ENCODE peak calls at places on chromosomes 1 and 21, in eight cellular contexts. K is IMR-90, W is astrocyte of the spinal cord, S is thyroid gland, C is heart left ventricle, B is left ventricle myocardium inferior, D is AG04450, Z is ovary. J is an unnamed sample.
A peak's percentile ranks its signal among the peaks of the same experiment; 100 is the strongest.

GRCh38 chr1:32818804-32819541 is 1.5 kb downstream of the S100PBP start:
- DNase-seq in K (no peak), W (no peak), S (no peak), C (no peak), B (no peak), D (no peak), Z (no peak), J (no peak)

GRCh38 chr1:230163205-230163604 is 96.2 kb downstream of the GALNT2 start:
- DNase-seq in K (peak; percentile 87), W (peak; percentile 73), S (no peak), C (peak; percentile 39), B (no peak), D (no peak), Z (peak; percentile 25), J (peak; percentile 71)

GRCh38 chr1:115230281-115230680 is 107.8 kb downstream of the NGF start:
- DNase-seq in K (no peak), W (no peak), S (no peak), C (no peak), B (no peak), D (no peak), Z (no peak), J (no peak)

GRCh38 chr1:90716552-90717355 is at the start of gene BARHL2:
- DNase-seq in K (no peak), W (no peak), S (no peak), C (no peak), B (no peak), D (no peak), Z (no peak), J (no peak)

GRCh38 chr1:20322825-20323612 is 32.3 kb downstream of the VWA5B1 start:
- DNase-seq in K (peak; percentile 82), W (peak; percentile 48), S (no peak), C (no peak), B (no peak), D (no peak), Z (no peak), J (peak; percentile 70)

GRCh38 chr1:93907718-93908117 is 1.5 kb downstream of the GCLM start:
- DNase-seq in K (peak; percentile 54), W (peak; percentile 66), S (peak; percentile 94), C (peak; percentile 13), B (peak; percentile 24), D (peak; percentile 16), Z (peak; percentile 29), J (peak; percentile 74)

GRCh38 chr1:111141803-111142202 is 1.8 kb downstream of the CEPT1 start:
- DNase-seq in K (no peak), W (no peak), S (no peak), C (no peak), B (no peak), D (no peak), Z (no peak), J (no peak)

GRCh38 chr21:34996304-34997081 is 52.6 kb downstream of the RUNX1 start:
- DNase-seq in K (peak; percentile 41), W (no peak), S (no peak), C (no peak), B (no peak), D (no peak), Z (no peak), J (peak; percentile 76)

GRCh38 chr1:10561497-10561896 is 86.7 kb downstream of the PEX14 start:
- DNase-seq in K (peak; percentile 61), W (peak; percentile 36), S (no peak), C (no peak), B (no peak), D (no peak), Z (no peak), J (peak; percentile 70)

DNA sequence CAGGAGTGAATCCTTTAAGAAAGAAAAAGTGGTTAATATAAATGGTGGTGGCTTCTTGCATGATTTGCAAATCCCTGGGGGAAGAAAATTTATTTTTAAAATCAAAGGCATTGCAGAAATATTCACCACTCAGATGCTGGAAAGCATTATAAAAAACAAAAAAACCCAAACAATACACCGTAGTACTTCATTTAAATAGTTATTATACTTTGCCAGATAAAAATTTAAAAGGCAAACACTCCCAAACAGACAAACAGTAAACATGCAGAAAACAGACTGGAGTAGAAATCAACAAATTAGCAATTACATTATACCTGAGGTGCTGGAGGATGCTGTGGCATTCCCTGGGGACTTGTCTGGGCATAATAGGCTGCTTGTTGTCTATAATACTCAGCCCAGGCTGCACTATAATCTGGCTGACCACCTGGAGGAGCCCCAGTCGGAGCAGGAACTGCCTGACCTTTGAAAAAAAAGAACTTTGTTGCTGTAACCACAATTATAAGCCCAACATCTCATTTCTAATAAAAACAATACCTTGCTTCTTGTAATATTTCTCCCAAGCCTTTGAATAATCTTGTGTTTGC is 29.9 kb downstream of the FUBP1 start:
- DNase-seq in K (peak; percentile 42), W (peak; percentile 44), S (peak; percentile 29), C (peak; percentile 33), B (no peak), D (no peak), Z (no peak), J (peak; percentile 71)
- TF ChIP-seq CTCF in K (peak; percentile 28), W (peak; percentile 46), S (peak; percentile 23), C (peak; percentile 36), B (peak; percentile 44), D (peak; percentile 47), Z (no peak), J (peak; percentile 57)

GRCh38 chr1:26530540-26530897 is 958 bp downstream of the RPS6KA1 start:
- DNase-seq in K (no peak), W (no peak), S (peak; percentile 13), C (no peak), B (no peak), D (no peak), Z (no peak), J (no peak)

GRCh38 chr1:26531651-26532131 is 2.1 kb downstream of the RPS6KA1 start:
- DNase-seq in K (no peak), W (no peak), S (peak; percentile 79), C (no peak), B (no peak), D (no peak), Z (no peak), J (no peak)

GRCh38 chr1:26529405-26529654 is 231 bp upstream of the RPS6KA1 start:
- DNase-seq in K (no peak), W (no peak), S (no peak), C (no peak), B (no peak), D (no peak), Z (no peak), J (no peak)

GRCh38 chr1:26529655-26530539 is at the start of gene RPS6KA1:
- DNase-seq in K (peak; percentile 11), W (peak; percentile 9), S (peak; percentile 74), C (peak; percentile 51), B (peak; percentile 68), D (no peak), Z (peak; percentile 47), J (peak; percentile 19)

DNA sequence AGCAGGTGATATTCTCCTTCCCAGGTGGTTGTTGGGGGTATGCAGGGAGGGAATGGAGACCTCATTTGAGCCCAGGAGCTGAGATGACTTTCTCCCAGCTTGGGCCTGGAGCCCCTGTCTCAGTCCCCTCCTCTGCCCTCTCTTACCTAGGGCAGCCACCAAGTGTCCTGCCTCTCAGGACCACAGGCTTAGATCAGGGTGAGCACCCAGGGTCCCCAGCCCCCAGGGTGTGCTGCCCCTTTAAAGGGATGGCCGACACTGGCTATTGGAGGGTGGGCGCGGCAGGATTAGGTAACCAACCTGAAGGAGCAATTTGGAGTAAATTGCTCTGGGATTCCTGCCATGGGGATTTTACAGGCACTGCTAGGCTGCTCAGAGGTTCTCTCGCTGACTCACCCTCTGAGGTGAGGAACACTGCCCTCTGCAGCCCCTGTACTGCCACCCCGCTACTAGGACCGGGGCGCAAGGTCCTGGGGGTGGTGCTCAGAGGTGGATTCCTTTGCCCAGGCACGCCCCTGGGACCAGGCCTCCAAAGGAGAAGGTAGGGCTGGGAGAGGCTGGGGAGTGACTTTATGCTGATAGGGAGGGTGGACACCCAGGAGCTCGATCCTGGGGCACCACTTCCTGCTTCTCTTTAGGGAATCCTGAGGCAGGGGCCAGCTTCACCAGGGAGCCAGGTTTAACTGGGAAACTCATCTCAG is 1.5 kb downstream of the RPS6KA1 start:
- DNase-seq in K (peak; percentile 48), W (peak; percentile 50), S (peak; percentile 92), C (no peak), B (no peak), D (no peak), Z (no peak), J (peak; percentile 48)
- H3K4me3 ChIP-seq in K (no peak overlapping the region), W (no peak overlapping the region), S (peak overlapping the region; percentile 41), C (no peak overlapping the region), B (no peak overlapping the region), D (no peak overlapping the region), Z (no peak overlapping the region), J (no peak overlapping the region)

GRCh38 chr1:186983327-186983726 is 154.6 kb downstream of the PLA2G4A start:
- DNase-seq in K (peak; percentile 98), W (peak; percentile 36), S (no peak), C (no peak), B (peak; percentile 20), D (peak; percentile 91), Z (peak; percentile 56), J (peak; percentile 98)

GRCh38 chr1:186984959-186985358 is 156.2 kb downstream of the PLA2G4A start:
- DNase-seq in K (no peak), W (no peak), S (no peak), C (no peak), B (no peak), D (no peak), Z (no peak), J (no peak)

GRCh38 chr1:186985889-186986491 is 157.2 kb downstream of the PLA2G4A start:
- DNase-seq in K (peak; percentile 78), W (peak; percentile 69), S (no peak), C (no peak), B (no peak), D (peak; percentile 29), Z (no peak), J (peak; percentile 87)

GRCh38 chr1:186987065-186987464 is 158.3 kb downstream of the PLA2G4A start:
- DNase-seq in K (no peak), W (no peak), S (no peak), C (no peak), B (no peak), D (no peak), Z (no peak), J (no peak)

GRCh38 chr1:186987769-186988168 is 159.0 kb downstream of the PLA2G4A start:
- DNase-seq in K (no peak), W (no peak), S (no peak), C (no peak), B (no peak), D (no peak), Z (no peak), J (no peak)
- TF ChIP-seq CTCF in K (no peak), W (peak; percentile 33), S (no peak), C (no peak), B (no peak), D (peak; percentile 44), Z (no peak), J (peak; percentile 38)

GRCh38 chr1:86872086-86872485 is 41.8 kb downstream of the SELENOF start:
- DNase-seq in K (peak; percentile 60), W (no peak), S (no peak), C (no peak), B (no peak), D (peak; percentile 11), Z (no peak), J (peak; percentile 33)

GRCh38 chr1:86871001-86871400 is 42.9 kb downstream of the SELENOF start:
- DNase-seq in K (no peak), W (no peak), S (no peak), C (no peak), B (no peak), D (no peak), Z (no peak), J (no peak)

GRCh38 chr1:86865973-86866637 is 47.8 kb downstream of the SELENOF start:
- DNase-seq in K (no peak), W (no peak), S (no peak), C (no peak), B (no peak), D (no peak), Z (no peak), J (no peak)

GRCh38 chr1:86866665-86867064 is 47.3 kb downstream of the SELENOF start:
- DNase-seq in K (peak; percentile 87), W (peak; percentile 37), S (no peak), C (no peak), B (no peak), D (peak; percentile 29), Z (no peak), J (peak; percentile 78)

GRCh38 chr1:86868477-86868876 is 45.4 kb downstream of the SELENOF start:
- DNase-seq in K (peak; percentile 7), W (peak; percentile 15), S (no peak), C (no peak), B (no peak), D (no peak), Z (no peak), J (peak; percentile 42)
- H3K4me3 ChIP-seq in K (no peak overlapping the region), W (no peak overlapping the region), S (no peak overlapping the region), C (no peak overlapping the region), B (no peak overlapping the region), D (no peak overlapping the region), Z (no peak overlapping the region), J (no peak overlapping the region)

J was measured in choroid plexus epithelial cell.